ENCODE peak calls at places on chromosomes 4 and X, in five cellular contexts. One of them, this sample, is unnamed. For H3K9me3 and H3K27me3, the result is how much of the 10 kb centered on the place peaks cover.

GRCh38 chrX:43166874-43167273 is 388.9 kb upstream of the PPP1R2C start:
- DNase-seq in pancreas: no peak
- DNase-seq in MM.1S: no peak
- DNase-seq in tibial artery: no peak
- DNase-seq in neural progenitor cell: no peak
- DNase-seq in this sample: no peak

GRCh38 chrX:123803331-123803983 is 56.4 kb upstream of the XIAP start:
- DNase-seq in pancreas: no peak
- DNase-seq in MM.1S: no peak
- DNase-seq in tibial artery: no peak
- DNase-seq in neural progenitor cell: no peak
- DNase-seq in this sample: no peak

GRCh38 chrX:12249997-12250396 is 111.7 kb downstream of the FRMPD4 start:
- DNase-seq in pancreas: no peak
- DNase-seq in MM.1S: no peak
- DNase-seq in tibial artery: no peak
- DNase-seq in neural progenitor cell: no peak
- DNase-seq in this sample: no peak

GRCh38 chr4:169898095-169898494 is 128.1 kb downstream of the MFAP3L start:
- DNase-seq in pancreas: no peak
- DNase-seq in MM.1S: no peak
- DNase-seq in tibial artery: no peak
- DNase-seq in neural progenitor cell: no peak
- DNase-seq in this sample: no peak

GRCh38 chrX:117957128-117957527 is 159.5 kb downstream of the KLHL13 start:
- DNase-seq in pancreas: no peak
- DNase-seq in MM.1S: no peak
- DNase-seq in tibial artery: no peak
- DNase-seq in neural progenitor cell: no peak
- DNase-seq in this sample: no peak

GRCh38 chrX:133749370-133749769 is 236.0 kb downstream of the GPC3 start:
- DNase-seq in pancreas: no peak
- DNase-seq in MM.1S: no peak
- DNase-seq in tibial artery: no peak
- DNase-seq in neural progenitor cell: no peak
- DNase-seq in this sample: no peak

GRCh38 chrX:23766650-23767551 is 16.1 kb upstream of the SAT1 start:
- DNase-seq in pancreas: no peak
- DNase-seq in MM.1S: no peak
- DNase-seq in tibial artery: no peak
- DNase-seq in neural progenitor cell: no peak
- DNase-seq in this sample: no peak

GRCh38 chr4:78057135-78057599 is at the start of gene FRAS1:
- DNase-seq in pancreas: peak
- DNase-seq in MM.1S: no peak
- DNase-seq in tibial artery: no peak
- DNase-seq in neural progenitor cell: peak
- DNase-seq in this sample: peak

GRCh38 chr4:186700746-186701145 is 22.9 kb downstream of the FAT1 start:
- DNase-seq in pancreas: no peak
- DNase-seq in MM.1S: no peak
- DNase-seq in tibial artery: peak
- DNase-seq in neural progenitor cell: no peak
- DNase-seq in this sample: peak

GRCh38 chr4:145012841-145013240 is 85.2 kb downstream of the ANAPC10 start:
- DNase-seq in pancreas: no peak
- DNase-seq in MM.1S: no peak
- DNase-seq in tibial artery: no peak
- DNase-seq in neural progenitor cell: no peak
- DNase-seq in this sample: no peak

GRCh38 chr4:43556262-43556661 is 663.7 kb downstream of the GRXCR1 start:
- DNase-seq in pancreas: no peak
- DNase-seq in MM.1S: peak
- DNase-seq in tibial artery: no peak
- DNase-seq in neural progenitor cell: no peak
- DNase-seq in this sample: no peak
- H3K9me3 ChIP-seq in pancreas: under half
- H3K9me3 ChIP-seq in MM.1S: under half
- H3K9me3 ChIP-seq in tibial artery: under half
- H3K9me3 ChIP-seq in neural progenitor cell: under half
- H3K9me3 ChIP-seq in this sample: under half

GRCh38 chrX:147920161-147920666 is 8.5 kb downstream of the FMR1 start:
- DNase-seq in pancreas: no peak
- DNase-seq in MM.1S: no peak
- DNase-seq in tibial artery: no peak
- DNase-seq in neural progenitor cell: no peak
- DNase-seq in this sample: no peak

GRCh38 chrX:147927220-147927619 is 15.5 kb downstream of the FMR1 start:
- DNase-seq in pancreas: no peak
- DNase-seq in MM.1S: no peak
- DNase-seq in tibial artery: no peak
- DNase-seq in neural progenitor cell: no peak
- DNase-seq in this sample: no peak

GRCh38 chrX:147917700-147918694 is 6.3 kb downstream of the FMR1 start:
- DNase-seq in pancreas: no peak
- DNase-seq in MM.1S: no peak
- DNase-seq in tibial artery: no peak
- DNase-seq in neural progenitor cell: no peak
- DNase-seq in this sample: no peak

DNA sequence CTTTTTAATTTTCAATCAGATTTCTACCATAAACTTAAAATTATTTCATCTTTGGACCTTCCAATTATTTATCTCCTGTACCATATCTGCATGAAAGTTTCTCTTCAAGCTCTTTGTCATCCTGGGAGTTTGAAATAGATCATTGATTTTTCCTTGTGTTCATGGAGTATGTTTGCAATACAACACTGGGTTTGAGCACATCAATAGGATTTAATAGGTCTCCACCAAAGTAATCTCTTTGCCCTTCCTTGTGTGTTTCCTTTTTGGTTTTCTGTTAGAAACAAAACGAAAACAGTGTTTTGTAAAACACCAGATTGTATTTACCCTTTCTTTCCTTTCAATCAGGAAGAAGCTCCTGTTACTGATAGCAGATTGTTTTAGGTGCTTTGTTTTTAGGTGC is 11.9 kb downstream of the FMR1 start:
- DNase-seq in pancreas: no peak
- DNase-seq in MM.1S: no peak
- DNase-seq in tibial artery: no peak
- DNase-seq in neural progenitor cell: no peak
- DNase-seq in this sample: no peak
- H3K27me3 ChIP-seq in pancreas: under half
- H3K27me3 ChIP-seq in MM.1S: under half
- H3K27me3 ChIP-seq in tibial artery: under half
- H3K27me3 ChIP-seq in neural progenitor cell: under half
- H3K27me3 ChIP-seq in this sample: under half

GRCh38 chr4:8473920-8474590 is 33.5 kb downstream of the TRMT44 start:
- DNase-seq in pancreas: no peak
- DNase-seq in MM.1S: no peak
- DNase-seq in tibial artery: no peak
- DNase-seq in neural progenitor cell: no peak
- DNase-seq in this sample: no peak
- H3K4me3 ChIP-seq in pancreas: no peak
- H3K4me3 ChIP-seq in MM.1S: no peak
- H3K4me3 ChIP-seq in tibial artery: no peak
- H3K4me3 ChIP-seq in neural progenitor cell: no peak
- H3K4me3 ChIP-seq in this sample: no peak

GRCh38 chrX:57270980-57271379 is 15.5 kb upstream of the FAAH2 start:
- DNase-seq in pancreas: no peak
- DNase-seq in MM.1S: no peak
- DNase-seq in tibial artery: no peak
- DNase-seq in neural progenitor cell: no peak
- DNase-seq in this sample: no peak

GRCh38 chrX:57265126-57265525 is 21.4 kb upstream of the FAAH2 start:
- DNase-seq in pancreas: no peak
- DNase-seq in MM.1S: no peak
- DNase-seq in tibial artery: no peak
- DNase-seq in neural progenitor cell: no peak
- DNase-seq in this sample: no peak

GRCh38 chrX:57266275-57266674 is 20.2 kb upstream of the FAAH2 start:
- DNase-seq in pancreas: peak
- DNase-seq in MM.1S: no peak
- DNase-seq in tibial artery: no peak
- DNase-seq in neural progenitor cell: no peak
- DNase-seq in this sample: no peak

GRCh38 chrX:57266871-57267270 is 19.6 kb upstream of the FAAH2 start:
- DNase-seq in pancreas: peak
- DNase-seq in MM.1S: no peak
- DNase-seq in tibial artery: no peak
- DNase-seq in neural progenitor cell: no peak
- DNase-seq in this sample: no peak

DNA sequence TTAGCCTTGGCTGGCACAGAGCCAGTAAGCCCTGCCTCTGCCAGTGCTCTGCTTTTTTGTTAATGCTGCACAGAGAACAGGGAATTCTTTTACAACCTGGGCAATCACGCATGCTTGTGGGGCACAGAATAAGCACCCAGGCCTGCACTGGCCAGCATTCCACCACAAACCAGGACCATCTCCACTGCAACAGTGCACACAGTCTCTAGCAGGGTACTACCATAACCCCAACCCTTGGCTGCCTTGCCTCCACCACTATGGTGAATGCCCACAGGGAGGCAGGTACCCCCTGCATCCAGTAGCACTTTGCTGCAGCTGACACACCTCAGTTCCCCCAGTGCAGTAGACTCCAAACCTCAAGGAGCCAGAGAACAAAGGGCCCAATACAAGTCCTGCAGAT is 19.2 kb upstream of the FAAH2 start:
- DNase-seq in pancreas: peak
- DNase-seq in MM.1S: no peak
- DNase-seq in tibial artery: no peak
- DNase-seq in neural progenitor cell: no peak
- DNase-seq in this sample: peak
- H3K9me3 ChIP-seq in pancreas: under half
- H3K9me3 ChIP-seq in MM.1S: under half
- H3K9me3 ChIP-seq in tibial artery: under half
- H3K9me3 ChIP-seq in neural progenitor cell: under half
- H3K9me3 ChIP-seq in this sample: under half

GRCh38 chr4:54230479-54231418 is 1.7 kb downstream of the PDGFRA start:
- DNase-seq in pancreas: peak
- DNase-seq in MM.1S: no peak
- DNase-seq in tibial artery: peak
- DNase-seq in neural progenitor cell: peak
- DNase-seq in this sample: peak
- H3K27me3 ChIP-seq in pancreas: half or more
- H3K27me3 ChIP-seq in MM.1S: half or more
- H3K27me3 ChIP-seq in tibial artery: half or more
- H3K27me3 ChIP-seq in neural progenitor cell: half or more
- H3K27me3 ChIP-seq in this sample: under half

GRCh38 chr4:10018818-10019438 is 2.4 kb downstream of the SLC2A9 start:
- DNase-seq in pancreas: peak
- DNase-seq in MM.1S: peak
- DNase-seq in tibial artery: peak
- DNase-seq in neural progenitor cell: peak
- DNase-seq in this sample: peak
- H3K4me3 ChIP-seq in pancreas: peak
- H3K4me3 ChIP-seq in MM.1S: peak
- H3K4me3 ChIP-seq in tibial artery: peak
- H3K4me3 ChIP-seq in neural progenitor cell: peak
- H3K4me3 ChIP-seq in this sample: peak

GRCh38 chrX:75746891-75747639 is 38.0 kb downstream of the MAGEE2 start:
- DNase-seq in pancreas: peak
- DNase-seq in MM.1S: no peak
- DNase-seq in tibial artery: no peak
- DNase-seq in neural progenitor cell: peak
- DNase-seq in this sample: peak
- H3K9me3 ChIP-seq in pancreas: under half
- H3K9me3 ChIP-seq in MM.1S: under half
- H3K9me3 ChIP-seq in tibial artery: under half
- H3K9me3 ChIP-seq in neural progenitor cell: under half
- H3K9me3 ChIP-seq in this sample: under half

DNA sequence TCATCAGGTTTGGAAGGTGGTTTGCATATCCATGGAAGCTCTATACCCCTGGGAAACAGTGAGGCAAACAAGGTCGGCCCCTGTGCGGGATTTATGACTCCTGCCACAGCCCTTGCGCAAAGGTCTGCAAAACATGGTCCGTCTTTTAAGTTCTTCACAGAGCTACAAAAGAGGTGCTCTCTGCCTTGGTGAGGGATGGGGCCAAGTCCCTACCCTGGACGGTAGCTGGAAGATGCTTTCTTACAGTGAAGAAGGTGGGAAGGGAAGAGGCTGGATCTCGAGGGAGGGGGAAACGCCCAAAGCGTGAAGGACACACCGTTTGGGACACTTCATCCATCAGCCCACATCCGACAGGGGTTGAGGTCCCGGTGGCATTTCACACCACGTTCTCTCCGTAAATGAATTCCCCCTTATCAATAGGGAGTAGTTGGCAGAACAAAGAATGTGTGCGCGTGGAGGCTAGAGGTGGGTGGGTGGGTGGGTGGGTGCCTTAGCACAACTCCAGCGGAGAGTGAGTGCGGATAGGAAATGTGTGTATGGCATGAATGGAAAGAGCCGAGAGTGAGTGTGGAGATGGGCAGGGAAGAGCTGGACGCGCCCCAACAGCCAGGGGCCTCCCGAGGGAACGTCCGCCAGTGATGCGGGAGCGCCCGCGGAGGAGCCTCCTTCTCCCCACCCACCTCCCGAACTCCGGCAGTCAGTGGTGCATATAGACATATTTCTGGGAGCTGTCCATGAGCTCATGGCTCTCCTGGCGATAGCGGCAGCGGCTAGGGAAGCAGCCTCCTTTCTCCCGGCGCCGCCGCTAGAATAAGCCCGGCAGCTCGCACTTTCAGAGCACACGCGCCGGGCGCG is 68.3 kb downstream of the LARP7 start:
- DNase-seq in pancreas: peak
- DNase-seq in MM.1S: no peak
- DNase-seq in tibial artery: peak
- DNase-seq in neural progenitor cell: peak
- DNase-seq in this sample: peak
- H3K27me3 ChIP-seq in pancreas: under half
- H3K27me3 ChIP-seq in MM.1S: under half
- H3K27me3 ChIP-seq in tibial artery: under half
- H3K27me3 ChIP-seq in neural progenitor cell: under half
- H3K27me3 ChIP-seq in this sample: under half

DNA sequence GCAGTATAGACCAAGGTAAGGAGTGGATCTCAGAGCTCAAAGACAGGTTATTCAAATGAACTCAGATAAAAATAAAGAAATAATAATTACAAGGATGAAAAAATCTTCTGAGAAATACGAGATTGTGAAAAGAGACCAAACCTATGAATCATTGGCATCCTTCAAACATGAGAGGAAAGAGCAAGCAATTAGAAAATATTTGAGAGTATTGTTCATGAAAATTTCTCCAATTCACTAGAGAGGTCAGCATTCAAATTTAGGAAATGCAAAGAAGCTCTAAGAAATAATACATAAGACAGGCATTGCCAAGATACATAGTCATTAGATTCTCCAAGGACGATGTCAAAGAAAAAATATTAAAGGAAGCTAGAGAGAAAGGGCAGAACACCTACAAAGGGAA is 93.5 kb upstream of the GALNTL6 start:
- DNase-seq in pancreas: no peak
- DNase-seq in MM.1S: no peak
- DNase-seq in tibial artery: no peak
- DNase-seq in neural progenitor cell: no peak
- DNase-seq in this sample: no peak
- H3K4me3 ChIP-seq in pancreas: no peak
- H3K4me3 ChIP-seq in MM.1S: no peak
- H3K4me3 ChIP-seq in tibial artery: no peak
- H3K4me3 ChIP-seq in neural progenitor cell: no peak
- H3K4me3 ChIP-seq in this sample: no peak